ENCODE peak calls at places on chromosomes 2 and 18, in six cellular contexts. B, W, E, M, K and D are unnamed samples.

GRCh38 chr2:31219131-31219969 is 2.0 kb upstream of the CAPN14 start:
- DNase-seq in B (no peak), W (no peak), E (no peak), M (peak; percentile 68), K (no peak), D (no peak)

GRCh38 chr2:31300309-31300708 is 66.4 kb downstream of the EHD3 start:
- DNase-seq in B (no peak), W (no peak), E (no peak), M (no peak), K (peak; percentile 43), D (no peak)

GRCh38 chr2:183740241-183740640 is 616.0 kb downstream of the NUP35 start:
- DNase-seq in B (no peak), W (no peak), E (peak; percentile 40), M (no peak), K (no peak), D (no peak)

GRCh38 chr18:59279193-59279592 is 5.9 kb upstream of the RAX start:
- DNase-seq in B (peak; percentile 41), W (no peak), E (no peak), M (no peak), K (no peak), D (no peak)

GRCh38 chr2:67485431-67485830 is 88.3 kb downstream of the ETAA1 start:
- DNase-seq in B (peak; percentile 37), W (no peak), E (peak; percentile 34), M (no peak), K (no peak), D (no peak)

GRCh38 chr18:25299426-25299825 is 52.5 kb downstream of the ZNF521 start:
- DNase-seq in B (peak; percentile 64), W (no peak), E (peak; percentile 32), M (no peak), K (peak; percentile 45), D (no peak)

GRCh38 chr2:83081835-83082522 is 1377.1 kb downstream of the SUCLG1 start:
- DNase-seq in B (peak; percentile 68), W (no peak), E (peak; percentile 92), M (no peak), K (peak; percentile 35), D (no peak)

GRCh38 chr18:27075828-27076227 is 109.3 kb downstream of the CHST9 start:
- DNase-seq in B (no peak), W (no peak), E (no peak), M (no peak), K (no peak), D (no peak)

GRCh38 chr2:176490061-176490861 is 221.0 kb downstream of the MTX2 start:
- DNase-seq in B (no peak), W (peak; percentile 66), E (no peak), M (no peak), K (peak; percentile 15), D (peak; percentile 6)

GRCh38 chr2:172947461-172947860 is 128.2 kb upstream of the MAP3K20 start:
- DNase-seq in B (peak; percentile 46), W (no peak), E (no peak), M (no peak), K (no peak), D (no peak)

GRCh38 chr2:25632396-25632795 is 41.0 kb downstream of the DTNB start:
- DNase-seq in B (no peak), W (no peak), E (no peak), M (no peak), K (no peak), D (no peak)

GRCh38 chr2:42964444-42965081 is 172.2 kb upstream of the HAAO start:
- DNase-seq in B (peak; percentile 99), W (no peak), E (peak; percentile 86), M (no peak), K (peak; percentile 71), D (peak; percentile 25)

GRCh38 chr18:52008330-52008729 is 331.7 kb upstream of the DCC start:
- DNase-seq in B (no peak), W (no peak), E (no peak), M (no peak), K (no peak), D (no peak)

GRCh38 chr2:5467506-5467905 is 224.7 kb upstream of the SOX11 start:
- DNase-seq in B (no peak), W (no peak), E (no peak), M (no peak), K (no peak), D (no peak)

GRCh38 chr2:238106339-238106697 is 6.2 kb downstream of the ESPNL start:
- DNase-seq in B (no peak), W (peak; percentile 55), E (no peak), M (peak; percentile 11), K (no peak), D (no peak)

GRCh38 chr2:45567974-45568789 is 42.9 kb downstream of the SRBD1 start:
- DNase-seq in B (peak; percentile 40), W (no peak), E (peak; percentile 25), M (peak; percentile 68), K (no peak), D (no peak)
- H3K4me3 ChIP-seq in B (no peak overlapping the region), W (peak overlapping the region; percentile 2), E (no peak overlapping the region), M (no peak overlapping the region), K (no peak overlapping the region), D (no peak overlapping the region)

GRCh38 chr2:236871500-236872001 is 214.1 kb upstream of the COPS8 start:
- DNase-seq in B (peak; percentile 90), W (no peak), E (peak; percentile 87), M (no peak), K (peak; percentile 100), D (peak; percentile 21)
- H3K4me3 ChIP-seq in B (no peak overlapping the region), W (no peak overlapping the region), E (no peak overlapping the region), M (no peak overlapping the region), K (no peak overlapping the region), D (no peak overlapping the region)

GRCh38 chr2:75276093-75277055 is 77.1 kb upstream of the TACR1 start:
- DNase-seq in B (peak; percentile 51), W (no peak), E (peak; percentile 34), M (no peak), K (peak; percentile 83), D (no peak)

GRCh38 chr2:75278314-75278713 is 79.0 kb upstream of the TACR1 start:
- DNase-seq in B (no peak), W (no peak), E (no peak), M (no peak), K (no peak), D (no peak)

DNA sequence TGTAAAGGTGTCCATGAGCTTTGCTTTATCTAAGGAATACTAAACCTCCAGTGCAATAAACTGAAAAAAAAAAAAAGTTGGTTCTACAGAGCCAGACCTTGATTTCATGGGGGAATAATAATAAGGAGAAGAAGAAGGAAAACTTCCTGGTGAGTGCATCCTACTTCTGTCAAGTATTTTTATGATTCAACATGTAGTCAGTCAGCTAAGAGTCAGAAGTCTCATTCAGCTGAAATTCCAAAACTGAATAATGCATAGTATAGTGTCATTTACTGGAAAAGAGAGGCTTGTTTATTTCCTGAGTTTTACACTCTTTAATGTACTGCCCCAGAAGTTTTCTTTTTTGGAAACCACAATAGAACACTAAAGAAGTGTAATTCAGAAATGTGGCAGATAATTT is 77.8 kb upstream of the TACR1 start:
- DNase-seq in B (peak; percentile 57), W (no peak), E (no peak), M (no peak), K (peak; percentile 79), D (no peak)
- H3K4me3 ChIP-seq in B (no peak overlapping the region), W (no peak overlapping the region), E (no peak overlapping the region), M (no peak overlapping the region), K (no peak overlapping the region), D (no peak overlapping the region)

DNA sequence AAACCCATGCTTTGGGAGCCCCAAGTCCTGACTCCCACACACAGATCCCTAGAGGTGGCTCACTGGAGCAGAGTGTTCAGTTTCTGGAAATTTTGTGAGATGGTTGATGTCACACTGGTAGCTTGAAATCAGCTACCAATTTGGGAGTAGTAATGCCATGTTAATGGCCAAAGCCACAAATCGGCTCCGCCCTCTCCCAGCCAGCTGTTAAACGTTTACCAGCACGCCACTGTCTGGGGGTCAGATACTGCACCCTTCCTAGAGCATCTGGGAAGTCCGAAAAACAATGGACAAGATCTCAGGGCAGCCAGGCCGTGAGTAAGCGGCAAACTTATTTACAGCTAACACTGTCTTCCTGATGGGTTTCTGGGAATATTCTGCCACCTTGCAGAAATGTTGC is 60.3 kb upstream of the FZD7 start:
- DNase-seq in B (no peak), W (no peak), E (no peak), M (no peak), K (no peak), D (no peak)
- H3K4me3 ChIP-seq in B (no peak overlapping the region), W (no peak overlapping the region), E (no peak overlapping the region), M (no peak overlapping the region), K (no peak overlapping the region), D (no peak overlapping the region)

GRCh38 chr2:186695081-186695756 is 1.4 kb downstream of the FAM171B start:
- DNase-seq in B (peak; percentile 68), W (no peak), E (peak; percentile 66), M (no peak), K (peak; percentile 84), D (no peak)
- H3K4me3 ChIP-seq in B (peak overlapping the region; percentile 86), W (no peak overlapping the region), E (peak overlapping the region; percentile 81), M (peak overlapping the region; percentile 83), K (no peak overlapping the region), D (no peak overlapping the region)

DNA sequence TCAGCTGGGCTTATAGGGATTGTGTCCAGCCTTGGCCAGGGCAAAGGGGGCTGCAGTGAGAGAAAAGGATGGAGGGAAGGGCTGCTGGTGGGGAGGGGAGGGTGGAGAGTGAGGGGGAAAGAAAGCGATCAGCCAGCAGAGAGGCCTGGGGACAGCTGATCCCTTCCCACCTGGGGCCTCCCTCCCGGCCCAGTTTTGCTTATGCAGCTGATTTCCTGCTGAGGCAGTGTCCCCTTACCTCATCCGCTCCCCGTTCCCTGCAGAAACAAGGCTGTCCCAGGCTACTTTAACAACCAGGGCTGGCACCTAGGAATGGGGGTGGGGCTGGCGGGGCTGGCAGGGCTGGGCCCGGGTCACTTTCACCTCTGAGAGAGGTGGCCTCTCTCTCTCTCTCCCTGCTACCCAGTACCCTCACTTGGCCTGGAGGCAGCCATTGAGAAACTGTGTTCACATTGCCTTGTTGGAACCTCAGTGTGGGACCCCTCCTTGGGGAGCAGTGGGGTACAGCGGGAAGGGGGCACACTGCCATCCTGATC is 12.2 kb upstream of the GMPPA start:
- DNase-seq in B (no peak), W (no peak), E (no peak), M (no peak), K (no peak), D (no peak)
- H3K4me3 ChIP-seq in B (no peak overlapping the region), W (no peak overlapping the region), E (no peak overlapping the region), M (no peak overlapping the region), K (no peak overlapping the region), D (no peak overlapping the region)